ENCODE peak calls at places on chromosome 10, in seven cellular contexts. J is B cell, I is left lung, E is coronary artery, R is psoas muscle, G is neural progenitor cell, Y is type B pancreatic cell. Q is an unnamed sample.
A peak's percentile ranks its signal among the peaks of the same experiment; 100 is the strongest.

GRCh38 chr10:80090120-80090519 is 11.7 kb downstream of the TMEM254 start:
- DNase-seq in J (no peak), I (no peak), E (no peak), R (no peak), G (no peak), Y (no peak), Q (no peak)

GRCh38 chr10:46548781-46549090 is 7.7 kb downstream of the GPRIN2 start:
- DNase-seq in J (no peak), I (no peak), E (peak; percentile 72), R (no peak), G (no peak), Y (no peak), Q (no peak)

GRCh38 chr10:8404721-8405120 is 350.2 kb downstream of the GATA3 start:
- DNase-seq in J (peak; percentile 8), I (no peak), E (no peak), R (no peak), G (no peak), Y (no peak), Q (no peak)

GRCh38 chr10:102505462-102506115 is 1.8 kb downstream of the SUFU start:
- DNase-seq in J (no peak), I (peak; percentile 67), E (peak; percentile 79), R (peak; percentile 34), G (peak; percentile 17), Y (no peak), Q (no peak)

GRCh38 chr10:14555806-14556205 is 218.9 kb downstream of the FAM107B start:
- DNase-seq in J (no peak), I (no peak), E (no peak), R (no peak), G (peak; percentile 18), Y (no peak), Q (no peak)

GRCh38 chr10:98373691-98374090 is 41.3 kb downstream of the PYROXD2 start:
- DNase-seq in J (no peak), I (no peak), E (no peak), R (no peak), G (no peak), Y (no peak), Q (no peak)

GRCh38 chr10:124224331-124225028 is 131.1 kb upstream of the CHST15 start:
- DNase-seq in J (peak; percentile 27), I (no peak), E (peak; percentile 84), R (no peak), G (no peak), Y (no peak), Q (no peak)

GRCh38 chr10:43417950-43418768 is 9.2 kb upstream of the HNRNPF start:
- DNase-seq in J (peak; percentile 75), I (no peak), E (no peak), R (no peak), G (no peak), Y (no peak), Q (no peak)

GRCh38 chr10:101450277-101451080 is 96.5 kb downstream of the BTRC start:
- DNase-seq in J (no peak), I (no peak), E (no peak), R (no peak), G (no peak), Y (no peak), Q (no peak)

GRCh38 chr10:21318768-21319167 is 206.7 kb downstream of the SKIDA1 start:
- DNase-seq in J (no peak), I (no peak), E (no peak), R (no peak), G (no peak), Y (no peak), Q (no peak)

GRCh38 chr10:81680374-81680773 is 194.6 kb upstream of the NRG3 start:
- DNase-seq in J (no peak), I (no peak), E (no peak), R (no peak), G (no peak), Y (no peak), Q (no peak)

GRCh38 chr10:1291178-1292090 is 235.2 kb downstream of the WDR37 start:
- DNase-seq in J (no peak), I (no peak), E (no peak), R (no peak), G (no peak), Y (no peak), Q (peak; percentile 80)

GRCh38 chr10:116728526-116729096 is 13.8 kb downstream of the HSPA12A start:
- DNase-seq in J (no peak), I (no peak), E (no peak), R (no peak), G (no peak), Y (no peak), Q (no peak)

GRCh38 chr10:87979847-87980246 is 116.4 kb downstream of the PTEN start:
- DNase-seq in J (no peak), I (no peak), E (no peak), R (no peak), G (no peak), Y (no peak), Q (no peak)

GRCh38 chr10:118310822-118311221 is 31.3 kb downstream of the FAM204A start:
- DNase-seq in J (no peak), I (no peak), E (no peak), R (no peak), G (no peak), Y (no peak), Q (no peak)

DNA sequence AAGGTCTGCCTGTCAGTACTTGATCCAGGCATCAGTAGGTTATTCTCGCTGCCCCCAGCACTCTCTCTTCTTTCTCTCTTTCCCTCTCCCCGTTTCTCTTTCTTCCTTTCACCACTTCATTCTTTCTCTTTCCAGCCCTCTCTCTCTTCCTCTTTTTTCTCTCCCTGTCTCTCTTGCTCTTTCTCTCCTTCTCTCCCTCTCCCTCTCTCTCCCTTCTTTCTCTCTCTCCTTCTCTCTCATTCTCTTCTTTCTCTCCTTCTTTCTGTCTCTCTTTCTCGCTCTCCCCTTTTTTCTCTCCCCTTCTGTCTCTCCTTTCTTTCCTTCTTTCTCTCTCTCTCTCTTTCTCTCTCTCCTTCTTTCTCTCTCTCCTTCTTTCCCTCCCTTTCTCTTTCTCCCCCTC is 7.5 kb upstream of the DRGX start:
- DNase-seq in J (no peak), I (no peak), E (no peak), R (no peak), G (no peak), Y (no peak), Q (no peak)
- TF ChIP-seq CTCF in J (peak; percentile 18), I (no peak), E (no peak), R (no peak), G (no peak), Y (no peak), Q (no peak)

GRCh38 chr10:127293640-127294039 is 97.2 kb upstream of the INSYN2A start:
- DNase-seq in J (no peak), I (no peak), E (peak; percentile 38), R (no peak), G (no peak), Y (no peak), Q (no peak)
- TF ChIP-seq CTCF in J (no peak), I (no peak), E (no peak), R (no peak), G (no peak), Y (no peak), Q (no peak)

DNA sequence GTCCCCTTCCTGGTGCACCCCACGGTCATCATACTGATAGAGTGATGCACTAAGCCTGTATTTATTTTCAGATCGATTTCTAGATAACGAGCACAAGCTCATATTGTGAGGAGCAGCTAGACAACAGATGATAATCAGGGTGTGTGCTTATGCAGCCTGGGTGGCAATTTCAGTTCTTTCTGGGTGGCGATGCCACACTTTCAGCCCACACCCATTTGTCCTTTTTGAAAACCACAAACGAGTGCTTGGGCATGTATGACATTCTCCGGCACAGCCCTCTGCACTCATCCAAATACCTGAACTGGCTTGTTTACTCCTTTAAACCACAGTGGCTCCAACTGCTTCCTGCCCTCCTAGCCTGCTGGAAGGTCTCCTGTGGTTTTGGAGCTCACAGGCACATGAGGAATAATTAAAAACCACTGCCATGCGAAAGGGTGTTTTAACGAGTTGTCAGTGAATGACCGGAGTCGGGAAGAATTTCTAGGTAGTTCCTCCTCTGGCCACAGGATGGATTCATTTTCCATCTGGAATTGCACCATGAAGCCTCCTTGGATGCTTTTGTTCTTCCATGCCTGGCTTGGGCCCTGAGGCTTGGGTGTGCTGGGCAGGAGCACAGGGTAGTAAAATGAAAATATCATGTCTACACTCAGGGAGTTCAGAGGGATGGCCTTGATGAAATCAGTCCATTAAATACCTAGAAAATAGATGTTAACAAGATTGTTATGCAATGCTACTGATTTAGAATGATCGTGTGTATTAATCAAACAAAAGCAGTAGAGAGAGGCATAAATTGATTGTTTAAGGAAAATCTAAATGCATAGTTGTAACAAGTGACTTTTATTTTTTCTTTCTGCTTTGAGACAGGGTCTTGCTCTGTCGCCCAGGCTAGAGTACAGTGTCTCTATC is 52.4 kb upstream of the ITGB1 start:
- DNase-seq in J (no peak), I (no peak), E (no peak), R (no peak), G (peak; percentile 47), Y (no peak), Q (no peak)
- TF ChIP-seq CTCF in J (no peak), I (peak; percentile 12), E (no peak), R (peak; percentile 18), G (peak; percentile 36), Y (peak; percentile 66), Q (peak; percentile 60)

GRCh38 chr10:129332476-129332875 is 134.6 kb upstream of the MGMT start:
- DNase-seq in J (no peak), I (no peak), E (no peak), R (no peak), G (peak; percentile 75), Y (no peak), Q (no peak)
- TF ChIP-seq CTCF in J (no peak), I (peak; percentile 21), E (no peak), R (peak; percentile 36), G (peak; percentile 80), Y (peak; percentile 68), Q (no peak)

GRCh38 chr10:84204610-84205009 is 10.3 kb downstream of the CDHR1 start:
- DNase-seq in J (no peak), I (no peak), E (no peak), R (no peak), G (no peak), Y (no peak), Q (no peak)

GRCh38 chr10:84204122-84204521 is 9.8 kb downstream of the CDHR1 start:
- DNase-seq in J (no peak), I (no peak), E (no peak), R (no peak), G (peak; percentile 38), Y (no peak), Q (no peak)

GRCh38 chr10:84208023-84208422 is 13.7 kb downstream of the CDHR1 start:
- DNase-seq in J (no peak), I (no peak), E (no peak), R (no peak), G (no peak), Y (no peak), Q (no peak)

GRCh38 chr10:84205049-84205852 is 10.9 kb downstream of the CDHR1 start:
- DNase-seq in J (peak; percentile 62), I (no peak), E (no peak), R (no peak), G (peak; percentile 74), Y (no peak), Q (no peak)

GRCh38 chr10:84205853-84206513 is 11.6 kb downstream of the CDHR1 start:
- DNase-seq in J (no peak), I (no peak), E (no peak), R (no peak), G (no peak), Y (no peak), Q (no peak)
- TF ChIP-seq CTCF in J (peak; percentile 53), I (no peak), E (no peak), R (no peak), G (peak; percentile 2), Y (peak; percentile 43), Q (no peak)